ENCODE peak calls at places on chromosomes 1 and 21, in seven cellular contexts. One of them, this sample, is unnamed.

GRCh38 chr1:93453911-93454310 is 6.0 kb downstream of the FNBP1L start:
- DNase-seq in BE2C: no peak
- DNase-seq in foreskin fibroblast: no peak
- DNase-seq in AG09319: no peak
- DNase-seq in neural progenitor cell: no peak
- DNase-seq in CD4-positive, alpha-beta T cell: no peak
- DNase-seq in psoas muscle: no peak
- DNase-seq in this sample: no peak

GRCh38 chr1:25064465-25065238 is 134.6 kb upstream of the RUNX3 start:
- DNase-seq in AG09319: no peak
- DNase-seq in psoas muscle: no peak
- DNase-seq in neural progenitor cell: no peak
- DNase-seq in foreskin fibroblast: no peak
- DNase-seq in BE2C: no peak
- DNase-seq in CD4-positive, alpha-beta T cell: no peak
- DNase-seq in this sample: no peak

GRCh38 chr1:41418868-41419583 is 57.8 kb downstream of the FOXO6 start:
- DNase-seq in psoas muscle: peak
- DNase-seq in foreskin fibroblast: peak
- DNase-seq in neural progenitor cell: peak
- DNase-seq in AG09319: peak
- DNase-seq in CD4-positive, alpha-beta T cell: no peak
- DNase-seq in BE2C: peak
- DNase-seq in this sample: no peak

GRCh38 chr1:3799976-3800685 is 3.8 kb upstream of the LRRC47 start:
- DNase-seq in CD4-positive, alpha-beta T cell: no peak
- DNase-seq in foreskin fibroblast: no peak
- DNase-seq in BE2C: no peak
- DNase-seq in AG09319: no peak
- DNase-seq in neural progenitor cell: no peak
- DNase-seq in psoas muscle: no peak
- DNase-seq in this sample: no peak

GRCh38 chr1:6343506-6344405 is 49.8 kb downstream of the ACOT7 start:
- DNase-seq in AG09319: peak
- DNase-seq in BE2C: peak
- DNase-seq in neural progenitor cell: peak
- DNase-seq in psoas muscle: peak
- DNase-seq in foreskin fibroblast: peak
- DNase-seq in CD4-positive, alpha-beta T cell: no peak
- DNase-seq in this sample: peak

GRCh38 chr21:45366931-45367401 is 38.0 kb upstream of the COL18A1 start:
- DNase-seq in neural progenitor cell: no peak
- DNase-seq in AG09319: peak
- DNase-seq in psoas muscle: peak
- DNase-seq in foreskin fibroblast: peak
- DNase-seq in CD4-positive, alpha-beta T cell: no peak
- DNase-seq in BE2C: peak
- DNase-seq in this sample: no peak

GRCh38 chr21:36806103-36806502 is 107.2 kb downstream of the SIM2 start:
- DNase-seq in psoas muscle: no peak
- DNase-seq in foreskin fibroblast: peak
- DNase-seq in AG09319: no peak
- DNase-seq in CD4-positive, alpha-beta T cell: no peak
- DNase-seq in BE2C: no peak
- DNase-seq in neural progenitor cell: no peak
- DNase-seq in this sample: no peak

GRCh38 chr1:110150330-110151174 is at the start of gene SLC6A17:
- DNase-seq in CD4-positive, alpha-beta T cell: no peak
- DNase-seq in neural progenitor cell: peak
- DNase-seq in BE2C: peak
- DNase-seq in AG09319: no peak
- DNase-seq in foreskin fibroblast: peak
- DNase-seq in psoas muscle: no peak
- DNase-seq in this sample: peak

GRCh38 chr1:34825455-34826081 is 32.8 kb downstream of the GJA4 start:
- DNase-seq in CD4-positive, alpha-beta T cell: no peak
- DNase-seq in AG09319: no peak
- DNase-seq in foreskin fibroblast: no peak
- DNase-seq in BE2C: no peak
- DNase-seq in psoas muscle: no peak
- DNase-seq in neural progenitor cell: no peak
- DNase-seq in this sample: no peak

GRCh38 chr1:186482661-186483255 is 21.8 kb upstream of the PDC start:
- DNase-seq in BE2C: peak
- DNase-seq in AG09319: peak
- DNase-seq in neural progenitor cell: peak
- DNase-seq in foreskin fibroblast: peak
- DNase-seq in CD4-positive, alpha-beta T cell: peak
- DNase-seq in psoas muscle: peak
- DNase-seq in this sample: peak

GRCh38 chr1:168084396-168085231 is 52.1 kb downstream of the GPR161 start:
- DNase-seq in psoas muscle: peak
- DNase-seq in AG09319: no peak
- DNase-seq in neural progenitor cell: peak
- DNase-seq in CD4-positive, alpha-beta T cell: peak
- DNase-seq in foreskin fibroblast: peak
- DNase-seq in BE2C: peak
- DNase-seq in this sample: peak

GRCh38 chr1:41423511-41424191 is 60.8 kb downstream of the EDN2 start:
- DNase-seq in foreskin fibroblast: no peak
- DNase-seq in psoas muscle: peak
- DNase-seq in CD4-positive, alpha-beta T cell: no peak
- DNase-seq in BE2C: peak
- DNase-seq in neural progenitor cell: peak
- DNase-seq in AG09319: no peak
- DNase-seq in this sample: peak

GRCh38 chr1:68174173-68175113 is 57.9 kb downstream of the WLS start:
- DNase-seq in CD4-positive, alpha-beta T cell: no peak
- DNase-seq in AG09319: peak
- DNase-seq in psoas muscle: peak
- DNase-seq in neural progenitor cell: peak
- DNase-seq in foreskin fibroblast: peak
- DNase-seq in BE2C: no peak
- DNase-seq in this sample: no peak

GRCh38 chr1:174969977-174970376 is 29.8 kb upstream of the CACYBP start:
- DNase-seq in CD4-positive, alpha-beta T cell: no peak
- DNase-seq in foreskin fibroblast: no peak
- DNase-seq in BE2C: no peak
- DNase-seq in psoas muscle: no peak
- DNase-seq in AG09319: no peak
- DNase-seq in neural progenitor cell: no peak
- DNase-seq in this sample: no peak
- TF ChIP-seq CTCF in CD4-positive, alpha-beta T cell: no peak
- TF ChIP-seq CTCF in foreskin fibroblast: no peak
- TF ChIP-seq CTCF in BE2C: no peak
- TF ChIP-seq CTCF in psoas muscle: no peak
- TF ChIP-seq CTCF in AG09319: no peak
- TF ChIP-seq CTCF in neural progenitor cell: no peak
- TF ChIP-seq CTCF in this sample: no peak

DNA sequence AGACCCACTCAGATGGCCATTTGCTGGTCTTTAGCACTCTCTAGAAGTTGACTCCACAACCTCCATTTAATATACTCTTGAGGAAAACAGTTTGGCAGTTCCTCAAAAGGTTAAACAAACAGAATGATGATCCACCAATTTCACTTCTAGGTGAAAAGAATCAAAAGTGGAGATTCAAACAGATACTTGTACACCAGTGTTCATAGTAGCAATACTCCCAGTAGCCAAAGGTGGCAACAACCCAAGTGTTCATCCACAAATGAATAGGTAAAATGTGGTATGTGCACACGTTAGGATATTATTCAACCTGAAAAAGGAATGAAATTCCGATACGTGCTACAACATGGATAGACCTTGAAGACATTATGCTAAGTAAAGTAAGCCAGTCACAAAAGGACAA is 6.3 kb downstream of the PRCC start:
- DNase-seq in neural progenitor cell: no peak
- DNase-seq in CD4-positive, alpha-beta T cell: no peak
- DNase-seq in AG09319: no peak
- DNase-seq in foreskin fibroblast: no peak
- DNase-seq in BE2C: no peak
- DNase-seq in psoas muscle: no peak
- DNase-seq in this sample: no peak
- TF ChIP-seq CTCF in neural progenitor cell: peak
- TF ChIP-seq CTCF in CD4-positive, alpha-beta T cell: no peak
- TF ChIP-seq CTCF in AG09319: no peak
- TF ChIP-seq CTCF in foreskin fibroblast: no peak
- TF ChIP-seq CTCF in BE2C: peak
- TF ChIP-seq CTCF in psoas muscle: no peak
- TF ChIP-seq CTCF in this sample: no peak

DNA sequence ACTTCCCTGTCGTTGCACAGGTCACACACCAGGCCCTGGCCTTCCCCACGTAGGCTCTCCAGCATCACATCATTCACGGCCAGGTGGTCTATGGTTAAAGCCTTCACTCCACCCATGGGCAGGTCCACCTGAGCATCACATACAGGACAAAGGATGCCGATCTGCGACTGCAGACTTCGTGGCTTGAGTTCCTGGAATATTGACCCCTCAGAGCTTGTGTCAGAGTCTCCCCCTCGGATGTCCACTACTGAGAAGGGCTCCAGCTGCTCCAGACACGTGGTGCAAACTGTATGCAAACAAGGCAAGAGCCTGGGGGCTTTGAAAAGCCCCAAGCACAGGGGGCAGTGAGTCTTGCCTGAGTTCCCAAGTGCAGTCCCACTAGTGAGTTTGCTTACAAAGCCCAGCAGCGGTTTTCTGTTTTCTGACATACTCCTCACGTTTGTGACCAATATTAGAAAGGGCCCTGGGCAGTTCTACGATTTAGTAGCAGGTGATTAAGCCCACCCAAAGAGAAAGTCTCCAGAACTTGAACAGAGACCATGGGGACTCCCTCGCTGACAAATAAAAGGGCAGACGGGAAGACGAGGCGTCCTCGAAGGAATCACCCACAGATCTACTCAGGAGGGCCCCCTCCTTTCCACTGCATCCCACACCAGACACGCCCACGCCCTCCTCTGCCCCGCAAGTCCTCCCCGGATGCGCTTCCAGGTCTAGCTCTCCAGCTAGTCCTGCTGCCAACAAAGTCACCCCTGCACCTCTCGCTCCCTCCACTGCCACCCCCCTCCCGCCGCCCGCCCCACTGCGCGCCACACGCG is 568 bp downstream of the TRIM45 start:
- DNase-seq in BE2C: no peak
- DNase-seq in psoas muscle: no peak
- DNase-seq in CD4-positive, alpha-beta T cell: no peak
- DNase-seq in AG09319: no peak
- DNase-seq in foreskin fibroblast: peak
- DNase-seq in neural progenitor cell: peak
- DNase-seq in this sample: peak
- TF ChIP-seq CTCF in BE2C: no peak
- TF ChIP-seq CTCF in psoas muscle: no peak
- TF ChIP-seq CTCF in CD4-positive, alpha-beta T cell: no peak
- TF ChIP-seq CTCF in AG09319: no peak
- TF ChIP-seq CTCF in foreskin fibroblast: no peak
- TF ChIP-seq CTCF in neural progenitor cell: no peak
- TF ChIP-seq CTCF in this sample: no peak

GRCh38 chr1:54488831-54489626 is 59.0 kb upstream of the ACOT11 start:
- DNase-seq in BE2C: peak
- DNase-seq in AG09319: peak
- DNase-seq in foreskin fibroblast: peak
- DNase-seq in neural progenitor cell: peak
- DNase-seq in CD4-positive, alpha-beta T cell: peak
- DNase-seq in psoas muscle: peak
- DNase-seq in this sample: peak

GRCh38 chr1:54490361-54491248 is 57.4 kb upstream of the ACOT11 start:
- DNase-seq in psoas muscle: no peak
- DNase-seq in foreskin fibroblast: no peak
- DNase-seq in AG09319: no peak
- DNase-seq in CD4-positive, alpha-beta T cell: no peak
- DNase-seq in neural progenitor cell: peak
- DNase-seq in BE2C: peak
- DNase-seq in this sample: peak

GRCh38 chr1:54488065-54488750 is 59.8 kb upstream of the ACOT11 start:
- DNase-seq in foreskin fibroblast: peak
- DNase-seq in AG09319: peak
- DNase-seq in BE2C: peak
- DNase-seq in psoas muscle: peak
- DNase-seq in CD4-positive, alpha-beta T cell: peak
- DNase-seq in neural progenitor cell: peak
- DNase-seq in this sample: peak

GRCh38 chr1:54487571-54488050 is 60.4 kb upstream of the ACOT11 start:
- DNase-seq in BE2C: no peak
- DNase-seq in foreskin fibroblast: peak
- DNase-seq in psoas muscle: no peak
- DNase-seq in neural progenitor cell: peak
- DNase-seq in CD4-positive, alpha-beta T cell: no peak
- DNase-seq in AG09319: no peak
- DNase-seq in this sample: peak

DNA sequence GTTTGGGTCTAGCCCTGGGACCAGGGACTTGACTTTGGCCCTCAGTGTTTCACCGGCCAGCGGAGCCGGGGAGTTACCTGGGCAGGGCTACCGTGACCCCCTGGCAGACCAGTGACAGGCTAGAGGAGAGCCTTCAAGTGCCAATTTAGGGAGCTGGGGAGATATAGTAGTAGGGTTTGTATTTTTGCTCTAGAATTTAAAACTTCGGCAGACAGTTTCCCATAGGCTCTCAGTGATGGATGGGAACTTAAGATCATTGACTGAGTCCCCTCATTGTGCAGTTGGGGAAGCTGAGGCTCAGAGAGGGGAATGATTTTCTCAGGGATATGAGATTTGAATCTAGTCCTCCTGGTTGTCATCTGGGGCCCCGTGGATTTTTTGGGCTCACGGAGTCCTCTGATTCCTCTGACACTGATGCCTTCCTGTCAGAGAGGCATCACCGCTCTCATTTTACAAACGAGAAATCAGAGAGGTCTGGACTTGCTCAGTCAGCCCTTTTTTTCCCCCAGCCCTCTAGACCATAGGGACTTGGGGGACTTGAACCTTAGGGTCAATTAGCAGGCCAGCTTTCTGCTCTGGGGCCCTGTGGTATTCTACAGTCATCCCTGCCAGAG is 58.3 kb upstream of the ACOT11 start:
- DNase-seq in CD4-positive, alpha-beta T cell: no peak
- DNase-seq in foreskin fibroblast: no peak
- DNase-seq in neural progenitor cell: no peak
- DNase-seq in AG09319: no peak
- DNase-seq in psoas muscle: no peak
- DNase-seq in BE2C: no peak
- DNase-seq in this sample: no peak
- TF ChIP-seq CTCF in CD4-positive, alpha-beta T cell: peak
- TF ChIP-seq CTCF in foreskin fibroblast: no peak
- TF ChIP-seq CTCF in neural progenitor cell: no peak
- TF ChIP-seq CTCF in AG09319: no peak
- TF ChIP-seq CTCF in psoas muscle: no peak
- TF ChIP-seq CTCF in BE2C: no peak
- TF ChIP-seq CTCF in this sample: peak

GRCh38 chr1:217431395-217431794 is 199.5 kb downstream of the GPATCH2 start:
- DNase-seq in BE2C: no peak
- DNase-seq in foreskin fibroblast: no peak
- DNase-seq in psoas muscle: no peak
- DNase-seq in neural progenitor cell: no peak
- DNase-seq in AG09319: no peak
- DNase-seq in CD4-positive, alpha-beta T cell: no peak
- DNase-seq in this sample: no peak
- TF ChIP-seq CTCF in BE2C: peak
- TF ChIP-seq CTCF in foreskin fibroblast: peak
- TF ChIP-seq CTCF in psoas muscle: no peak
- TF ChIP-seq CTCF in neural progenitor cell: no peak
- TF ChIP-seq CTCF in AG09319: no peak
- TF ChIP-seq CTCF in CD4-positive, alpha-beta T cell: no peak
- TF ChIP-seq CTCF in this sample: no peak